ENCODE peak calls at places on chromosomes 12 and 14, in five cellular contexts. O is upper lobe of left lung, X is HepG2, Y is GM12878, F is K562. S is an unnamed sample.

GRCh38 chr12:94204647-94205247 is 56.4 kb downstream of the PLXNC1 start:
- ATAC-seq in O (no peak), Y (peak; percentile 53), F (no peak), X (no peak), S (no peak)

GRCh38 chr14:103094406-103095209 is at the start of gene EXOC3L4:
- ATAC-seq in X (peak; percentile 56), Y (no peak), O (peak; percentile 11), F (no peak), S (peak; percentile 38)

GRCh38 chr12:2291947-2292346 is 239.2 kb downstream of the CACNA1C start:
- ATAC-seq in X (no peak), F (no peak), O (no peak), Y (no peak), S (no peak)

GRCh38 chr12:110065540-110065939 is 17.2 kb upstream of the C12orf76 start:
- ATAC-seq in O (no peak), Y (peak; percentile 59), F (no peak), X (no peak), S (no peak)

GRCh38 chr12:70854871-70855578 is 65.5 kb downstream of the PTPRR start:
- ATAC-seq in F (no peak), O (no peak), X (no peak), Y (no peak), S (no peak)

GRCh38 chr12:126086242-126086641 is 1021.0 kb downstream of the AACS start:
- ATAC-seq in F (no peak), O (no peak), X (no peak), Y (no peak), S (no peak)

GRCh38 chr12:112344220-112344619 is 38.0 kb downstream of the HECTD4 start:
- ATAC-seq in F (no peak), X (no peak), Y (peak; percentile 49), O (no peak), S (no peak)

GRCh38 chr12:66197413-66198055 is 8.5 kb downstream of the IRAK3 start:
- ATAC-seq in F (no peak), X (no peak), O (no peak), Y (no peak), S (no peak)

GRCh38 chr12:127014079-127014478 is 1252.9 kb upstream of the TMEM132C start:
- ATAC-seq in Y (no peak), F (no peak), X (no peak), O (no peak), S (no peak)

GRCh38 chr12:89700191-89700810 is 8.3 kb downstream of the ATP2B1 start:
- ATAC-seq in O (peak; percentile 31), F (no peak), X (no peak), Y (no peak), S (no peak)

DNA sequence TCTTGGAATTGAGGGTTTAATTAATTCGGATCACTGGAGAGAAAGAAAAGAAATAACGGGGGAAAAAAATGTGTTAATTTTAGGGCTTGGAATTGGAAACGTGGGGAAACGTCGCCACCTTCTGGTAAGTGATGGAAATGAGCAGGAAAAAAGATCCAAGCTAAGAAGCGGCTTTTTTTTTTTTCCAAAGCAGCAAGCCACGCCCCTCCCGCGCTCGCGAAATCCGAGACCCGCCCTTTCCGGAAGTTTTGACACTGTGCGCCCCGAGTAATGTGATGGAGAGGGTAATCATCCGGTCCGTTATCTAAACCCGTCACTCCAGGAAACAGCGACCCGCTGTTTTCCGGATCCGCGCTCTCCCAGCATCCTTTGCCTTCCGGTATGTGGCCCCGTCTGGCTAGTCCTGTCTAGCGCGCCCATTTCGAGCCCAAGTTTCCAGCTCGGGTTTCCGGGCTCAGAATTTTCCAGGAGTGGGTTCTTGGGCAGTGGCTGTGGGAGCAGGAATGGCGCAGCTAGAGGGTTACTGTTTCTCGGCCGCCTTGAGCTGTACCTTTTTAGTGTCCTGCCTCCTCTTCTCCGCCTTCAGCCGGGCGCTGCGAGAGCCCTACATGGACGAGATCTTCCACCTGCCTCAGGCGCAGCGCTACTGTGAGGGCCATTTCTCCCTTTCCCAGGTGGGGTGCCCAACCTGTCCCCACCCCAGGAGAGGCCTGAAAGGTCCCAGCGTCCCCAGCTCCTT is at the start of gene ALG10B:
- ATAC-seq in Y (peak; percentile 100), X (peak; percentile 100), F (peak; percentile 100), O (peak; percentile 100), S (peak; percentile 100)
- TF ChIP-seq EP300 in Y (no peak), X (no peak), F (no peak), O (no peak), S (no peak)

DNA sequence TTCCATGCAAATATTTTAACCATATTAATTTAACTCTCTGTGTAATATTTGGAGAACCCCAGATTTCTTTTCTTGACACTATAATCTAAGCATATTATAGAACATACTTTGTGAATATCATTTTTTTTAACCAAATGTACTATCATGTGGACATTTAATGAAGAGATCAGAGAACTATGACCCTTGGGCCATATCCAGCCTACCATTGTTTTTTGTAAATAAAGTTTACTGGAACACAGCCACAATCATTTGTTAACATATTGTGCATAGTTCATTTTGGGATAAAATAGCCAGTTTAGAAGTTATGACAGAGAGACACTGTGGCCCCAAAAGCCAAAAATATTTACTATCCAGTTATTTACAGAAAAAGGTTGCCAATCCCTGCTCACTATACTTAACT is 338.2 kb downstream of the TMEM117 start:
- ATAC-seq in O (no peak), X (no peak), Y (no peak), F (no peak), S (no peak)
- H3K36me3 ChIP-seq in O (no peaks in the 10 kb centered on the region), X (no peaks in the 10 kb centered on the region), Y (no peaks in the 10 kb centered on the region), F (no peaks in the 10 kb centered on the region), S (no peaks in the 10 kb centered on the region)

GRCh38 chr14:60980811-60981625 is at the start of the genes SLC38A6 and TRMT5:
- ATAC-seq in Y (peak; percentile 87), F (peak; percentile 87), O (peak; percentile 98), X (peak; percentile 97), S (peak; percentile 96)
- TF ChIP-seq EP300 in Y (peak; percentile 9), F (peak; percentile 10), O (no peak), X (peak; percentile 16), S (no peak)

DNA sequence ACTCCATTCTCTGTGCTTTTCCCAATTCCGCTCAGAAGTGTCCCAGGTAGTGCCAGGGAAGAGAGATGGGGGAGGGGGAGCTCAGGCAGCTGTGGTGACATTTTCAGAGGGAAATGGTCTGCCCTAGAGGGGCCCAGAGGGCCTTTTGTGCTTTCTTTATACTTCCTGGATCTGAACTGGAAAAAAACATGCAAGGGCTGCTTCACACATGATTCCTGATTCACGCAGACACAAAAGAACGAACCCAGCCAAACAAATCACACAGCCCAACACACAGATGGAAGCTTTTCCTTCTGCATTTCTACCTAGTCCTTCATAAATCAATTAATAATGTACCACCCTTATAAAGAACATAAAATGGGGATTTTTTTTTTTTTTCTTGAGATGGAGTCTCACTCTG is 26.5 kb downstream of the GPR68 start:
- ATAC-seq in O (no peak), X (no peak), Y (no peak), F (no peak), S (no peak)
- H3K36me3 ChIP-seq in O (no peaks in the 10 kb centered on the region), X (peaks cover 8% of the 10 kb centered on the region), Y (peaks cover 16% of the 10 kb centered on the region), F (peaks cover 17% of the 10 kb centered on the region), S (peaks cover 94% of the 10 kb centered on the region)

GRCh38 chr12:55715169-55715764 is 579 bp upstream of the BLOC1S1 start:
- ATAC-seq in O (no peak), X (no peak), Y (no peak), F (no peak), S (peak; percentile 54)
- TF ChIP-seq EP300 in O (no peak), X (no peak), Y (no peak), F (no peak), S (no peak)

GRCh38 chr14:68895304-68895703 is 83.8 kb downstream of the ACTN1 start:
- ATAC-seq in F (no peak), O (no peak), X (no peak), Y (no peak), S (no peak)
- H3K36me3 ChIP-seq in F (peaks cover 41% of the 10 kb centered on the region), O (peaks cover 11% of the 10 kb centered on the region), X (peaks cover 60% of the 10 kb centered on the region), Y (peaks cover 3% of the 10 kb centered on the region), S (peaks cover 96% of the 10 kb centered on the region)

DNA sequence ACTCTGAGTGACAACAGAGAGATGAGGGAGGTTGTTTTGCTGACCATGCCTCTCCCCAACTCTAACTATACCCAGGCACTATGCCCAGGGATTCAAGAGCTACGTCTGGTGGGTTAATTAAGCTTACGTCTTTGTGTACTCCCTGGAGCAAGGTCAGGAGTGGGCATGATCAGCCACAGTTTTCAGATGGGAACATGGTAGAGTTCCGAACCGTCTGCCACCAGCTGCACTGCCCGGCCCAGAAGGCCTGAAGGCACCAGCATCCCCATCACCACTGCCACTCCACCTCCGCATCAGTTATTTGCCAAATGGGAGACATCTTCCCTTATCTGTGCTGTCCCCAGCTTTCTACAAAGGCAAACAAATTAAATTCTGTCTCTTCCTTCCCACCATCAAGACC is 11.1 kb upstream of the GPX2 start:
- ATAC-seq in F (no peak), Y (no peak), O (no peak), X (no peak), S (no peak)
- TF ChIP-seq EP300 in F (no peak), Y (no peak), O (no peak), X (no peak), S (no peak)

GRCh38 chr12:133058203-133059125 is 21.2 kb downstream of the ZNF84 start:
- ATAC-seq in F (no peak), O (no peak), X (no peak), Y (no peak), S (no peak)

GRCh38 chr12:133061954-133062353 is 18.8 kb upstream of the ZNF140 start:
- ATAC-seq in F (no peak), Y (no peak), X (no peak), O (no peak), S (no peak)

GRCh38 chr12:133057446-133057845 is 20.1 kb downstream of the ZNF84 start:
- ATAC-seq in Y (no peak), F (no peak), X (no peak), O (no peak), S (no peak)
- H3K36me3 ChIP-seq in Y (no peaks in the 10 kb centered on the region), F (peaks cover 17% of the 10 kb centered on the region), X (peaks cover 9% of the 10 kb centered on the region), O (peaks cover 26% of the 10 kb centered on the region), S (peaks cover 99% of the 10 kb centered on the region)